ENCODE peak calls at places on chromosome 19, in four cellular contexts. R, B, E and F are unnamed samples.

GRCh38 chr19:16136185-16137067 is 7.1 kb upstream of the HSH2D start:
- DNase-seq in R (no peak), B (no peak), E (no peak), F (no peak)

GRCh38 chr19:48992571-48993174 is 436 bp downstream of the GYS1 start:
- DNase-seq in R (no peak), B (no peak), E (no peak), F (no peak)

GRCh38 chr19:14347999-14348889 is 33.0 kb upstream of the ADGRE5 start:
- DNase-seq in R (no peak), B (peak; percentile 52), E (peak; percentile 21), F (no peak)

GRCh38 chr19:11339254-11340098 is at the start of gene RAB3D:
- DNase-seq in R (peak; percentile 63), B (peak; percentile 86), E (peak; percentile 59), F (peak; percentile 72)

GRCh38 chr19:41844601-41845000 is at the start of gene LYPD4:
- DNase-seq in R (no peak), B (no peak), E (no peak), F (no peak)

GRCh38 chr19:34359140-34359953 is 5.6 kb upstream of the GPI start:
- DNase-seq in R (peak; percentile 95), B (peak; percentile 97), E (peak; percentile 78), F (peak; percentile 98)

GRCh38 chr19:1929051-1929742 is 11.8 kb upstream of the CSNK1G2 start:
- DNase-seq in R (no peak), B (peak; percentile 66), E (peak; percentile 29), F (peak; percentile 50)

GRCh38 chr19:49678970-49679831 is 2.1 kb downstream of the PRMT1 start:
- DNase-seq in R (no peak), B (no peak), E (no peak), F (no peak)

GRCh38 chr19:13118424-13119193 is 545 bp downstream of the NACC1 start:
- DNase-seq in R (no peak), B (peak; percentile 43), E (no peak), F (no peak)

GRCh38 chr19:42831221-42832019 is 48.1 kb downstream of the PSG1 start:
- DNase-seq in R (no peak), B (no peak), E (no peak), F (no peak)

GRCh38 chr19:9885077-9885552 is 50.0 kb downstream of the PIN1 start:
- DNase-seq in R (no peak), B (no peak), E (peak; percentile 8), F (no peak)

GRCh38 chr19:57348136-57348535 is 2.9 kb upstream of the ZNF304 start:
- DNase-seq in R (no peak), B (peak; percentile 63), E (no peak), F (no peak)

GRCh38 chr19:51440846-51441409 is 17.3 kb downstream of the SIGLEC8 start:
- DNase-seq in R (no peak), B (peak; percentile 49), E (no peak), F (peak; percentile 72)

GRCh38 chr19:4455742-4456565 is 1.6 kb downstream of the UBXN6 start:
- DNase-seq in R (no peak), B (peak; percentile 42), E (peak; percentile 15), F (no peak)

GRCh38 chr19:2478756-2479555 is 3.0 kb downstream of the GADD45B start:
- DNase-seq in R (no peak), B (peak; percentile 81), E (peak; percentile 23), F (peak; percentile 25)

GRCh38 chr19:12985049-12985776 is 10.1 kb upstream of the NFIX start:
- DNase-seq in R (no peak), B (peak; percentile 88), E (peak; percentile 79), F (no peak)

GRCh38 chr19:39474139-39474620 is 6.5 kb upstream of the TIMM50 start:
- DNase-seq in R (no peak), B (peak; percentile 28), E (peak; percentile 3), F (peak; percentile 17)

GRCh38 chr19:1238373-1239303 is 833 bp upstream of the CBARP start:
- DNase-seq in R (no peak), B (no peak), E (peak; percentile 37), F (no peak)

GRCh38 chr19:48249502-48250014 is 6.2 kb downstream of the CARD8 start:
- DNase-seq in R (no peak), B (peak; percentile 57), E (peak; percentile 5), F (peak; percentile 89)

GRCh38 chr19:24140099-24140498 is 53.1 kb downstream of the ZNF254 start:
- DNase-seq in R (peak; percentile 83), B (peak; percentile 77), E (no peak), F (no peak)

GRCh38 chr19:35755550-35756371 is 1.1 kb downstream of the HSPB6 start:
- DNase-seq in R (no peak), B (no peak), E (no peak), F (no peak)

GRCh38 chr19:18700501-18701249 is 17.2 kb downstream of the CRTC1 start:
- DNase-seq in R (no peak), B (no peak), E (peak; percentile 66), F (no peak)

GRCh38 chr19:50003810-50004419 is 21.3 kb downstream of the VRK3 start:
- DNase-seq in R (peak; percentile 71), B (peak; percentile 99), E (no peak), F (peak; percentile 83)

GRCh38 chr19:2014731-2015610 is 543 bp downstream of the BTBD2 start:
- DNase-seq in R (no peak), B (peak; percentile 18), E (no peak), F (no peak)

GRCh38 chr19:2755811-2756210 is 16.0 kb upstream of the SLC39A3 start:
- DNase-seq in R (no peak), B (no peak), E (no peak), F (no peak)

GRCh38 chr19:39846678-39847486 is 703 bp upstream of the FBL start:
- DNase-seq in R (no peak), B (no peak), E (no peak), F (no peak)

GRCh38 chr19:51783373-51783772 is 11.6 kb upstream of the FPR3 start:
- DNase-seq in R (no peak), B (peak; percentile 72), E (no peak), F (peak; percentile 40)

GRCh38 chr19:29524912-29525870 is 603 bp upstream of the VSTM2B start:
- DNase-seq in R (no peak), B (no peak), E (no peak), F (no peak)